ENCODE peak calls at places on chromosomes 6 and 20, in nine cellular contexts. K is right atrium auricular region; T is cardiac muscle cell; Q is CD8-positive, alpha-beta T cell; O is body of pancreas; M is adrenal gland; X is sigmoid colon; I is pancreas; Z is astrocyte of the spinal cord. U is an unnamed sample.

GRCh38 chr6:163226836-163227485 is 187.6 kb upstream of the QKI start:
- DNase-seq in K (no peak), T (peak), Q (no peak), O (no peak), M (no peak), X (no peak), I (no peak), Z (peak), U (no peak)

GRCh38 chr6:153537422-153537821 is 406.3 kb upstream of the RGS17 start:
- DNase-seq in K (no peak), T (no peak), Q (no peak), O (no peak), M (no peak), X (no peak), I (no peak), Z (no peak), U (no peak)

GRCh38 chr6:5151955-5152401 is 66.8 kb downstream of the PPP1R3G start:
- DNase-seq in K (no peak), T (peak), Q (no peak), O (no peak), M (no peak), X (no peak), I (no peak), Z (peak), U (no peak)

GRCh38 chr6:26379236-26380139 is 3.4 kb upstream of the BTN2A2 start:
- DNase-seq in K (no peak), T (peak), Q (no peak), O (no peak), M (no peak), X (no peak), I (no peak), Z (no peak), U (peak)

GRCh38 chr6:119076966-119077642 is 1.4 kb downstream of the FAM184A start:
- DNase-seq in K (no peak), T (no peak), Q (no peak), O (no peak), M (no peak), X (no peak), I (no peak), Z (no peak), U (no peak)

GRCh38 chr6:40170856-40171255 is 236.6 kb upstream of the MOCS1 start:
- DNase-seq in K (no peak), T (no peak), Q (no peak), O (no peak), M (no peak), X (no peak), I (no peak), Z (no peak), U (no peak)

GRCh38 chr6:127776320-127776719 is 124.5 kb downstream of the THEMIS start:
- DNase-seq in K (no peak), T (no peak), Q (no peak), O (no peak), M (no peak), X (no peak), I (no peak), Z (no peak), U (no peak)

GRCh38 chr6:102677225-102677624 is 1283.7 kb downstream of the GRIK2 start:
- DNase-seq in K (no peak), T (no peak), Q (no peak), O (no peak), M (no peak), X (no peak), I (no peak), Z (no peak), U (no peak)

GRCh38 chr6:37650071-37650481 is 47.6 kb downstream of the MDGA1 start:
- DNase-seq in K (no peak), T (no peak), Q (no peak), O (peak), M (no peak), X (no peak), I (no peak), Z (no peak), U (no peak)

GRCh38 chr6:25147191-25147590 is 132.0 kb upstream of the CARMIL1 start:
- DNase-seq in K (no peak), T (no peak), Q (no peak), O (no peak), M (no peak), X (no peak), I (no peak), Z (no peak), U (no peak)

GRCh38 chr6:79455446-79455845 is 81.8 kb downstream of the LCA5 start:
- DNase-seq in K (no peak), T (no peak), Q (no peak), O (no peak), M (no peak), X (no peak), I (no peak), Z (no peak), U (no peak)

GRCh38 chr6:36314221-36315014 is 22.3 kb downstream of the BNIP5 start:
- DNase-seq in K (no peak), T (peak), Q (no peak), O (no peak), M (no peak), X (no peak), I (no peak), Z (no peak), U (peak)

GRCh38 chr6:71383891-71384489 is 95.4 kb downstream of the OGFRL1 start:
- DNase-seq in K (no peak), T (peak), Q (no peak), O (no peak), M (no peak), X (no peak), I (no peak), Z (peak), U (peak)

GRCh38 chr20:48238781-48239180 is 453.5 kb upstream of the SULF2 start:
- DNase-seq in K (no peak), T (no peak), Q (no peak), O (no peak), M (no peak), X (peak), I (no peak), Z (no peak), U (peak)

GRCh38 chr20:14189794-14190402 is 147.5 kb downstream of the FLRT3 start:
- DNase-seq in K (no peak), T (peak), Q (no peak), O (no peak), M (no peak), X (no peak), I (no peak), Z (peak), U (peak)
- TF ChIP-seq CTCF in K (no peak), T (peak), Q (no peak), O (no peak), M (no peak), X (no peak), I (no peak), Z (peak), U (peak)

GRCh38 chr6:106659859-106660258 is 30.5 kb downstream of the QRSL1 start:
- DNase-seq in K (no peak), T (no peak), Q (no peak), O (no peak), M (no peak), X (no peak), I (no peak), Z (no peak), U (no peak)
- H3K4me3 ChIP-seq in K (no peak), T (no peak), Q (no peak), O (no peak), M (no peak), X (no peak), I (no peak), Z (no peak), U (no peak)

GRCh38 chr6:3887150-3887700 is 38.1 kb downstream of the FAM50B start:
- DNase-seq in K (no peak), T (peak), Q (no peak), O (no peak), M (no peak), X (no peak), I (no peak), Z (peak), U (peak)
- TF ChIP-seq CTCF in K (peak), T (peak), Q (no peak), O (no peak), M (peak), X (peak), I (no peak), Z (peak), U (peak)

DNA sequence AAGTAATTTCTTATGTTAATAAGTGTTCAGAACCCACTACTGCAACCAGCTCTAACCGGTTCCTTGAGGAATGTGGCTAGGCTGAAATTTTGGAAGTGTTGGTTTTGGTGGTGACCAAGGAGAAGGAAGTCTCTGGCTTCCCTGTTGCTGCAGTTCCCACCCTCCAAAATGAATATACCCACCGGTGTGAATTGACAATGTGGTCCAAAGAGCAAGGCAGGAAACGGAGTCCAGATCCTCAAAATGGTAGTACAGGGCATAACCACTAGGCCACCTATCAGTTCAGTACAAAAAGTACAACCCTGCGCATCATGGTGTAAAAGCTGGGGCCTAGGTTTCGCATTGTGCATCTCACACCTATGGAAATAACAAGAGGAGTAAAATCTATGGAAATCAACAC is 2.8 kb downstream of the ADNP start:
- DNase-seq in K (no peak), T (no peak), Q (no peak), O (no peak), M (no peak), X (no peak), I (no peak), Z (no peak), U (no peak)
- H3K4me3 ChIP-seq in K (no peak), T (peak), Q (no peak), O (no peak), M (peak), X (peak), I (no peak), Z (peak), U (peak)

GRCh38 chr6:68975064-68975463 is 340.0 kb downstream of the ADGRB3 start:
- DNase-seq in K (no peak), T (peak), Q (no peak), O (peak), M (peak), X (no peak), I (no peak), Z (peak), U (no peak)

GRCh38 chr6:68978411-68978810 is 343.3 kb downstream of the ADGRB3 start:
- DNase-seq in K (no peak), T (no peak), Q (no peak), O (no peak), M (no peak), X (no peak), I (no peak), Z (no peak), U (no peak)

DNA sequence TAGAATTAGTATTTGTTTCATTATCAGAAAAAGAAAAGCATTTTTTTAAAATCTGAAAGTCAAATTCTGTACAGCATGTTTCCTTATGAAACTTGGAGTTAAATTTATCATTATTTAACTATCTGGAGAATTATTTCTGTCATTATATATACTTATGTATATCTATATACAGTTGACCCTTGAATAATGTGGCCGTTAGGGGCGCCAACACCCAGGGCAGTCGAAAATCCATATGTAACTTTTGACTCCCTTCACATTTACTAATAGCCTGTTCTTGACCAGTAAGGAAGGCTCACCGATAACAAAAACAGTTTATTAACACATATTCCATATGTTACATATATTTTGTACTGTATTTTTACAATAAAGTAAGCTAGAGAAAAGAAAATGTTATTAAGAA is 341.2 kb downstream of the ADGRB3 start:
- DNase-seq in K (no peak), T (no peak), Q (no peak), O (no peak), M (no peak), X (no peak), I (no peak), Z (no peak), U (no peak)
- TF ChIP-seq CTCF in K (no peak), T (peak), Q (no peak), O (no peak), M (no peak), X (no peak), I (no peak), Z (no peak), U (no peak)

GRCh38 chr6:46453221-46453620 is 38.0 kb downstream of the RCAN2 start:
- DNase-seq in K (no peak), T (no peak), Q (no peak), O (no peak), M (no peak), X (no peak), I (no peak), Z (peak), U (peak)
- H3K4me3 ChIP-seq in K (no peak), T (no peak), Q (no peak), O (no peak), M (no peak), X (no peak), I (no peak), Z (no peak), U (no peak)

GRCh38 chr6:85329193-85329592 is 120.7 kb upstream of the NT5E start:
- DNase-seq in K (no peak), T (no peak), Q (no peak), O (no peak), M (no peak), X (no peak), I (no peak), Z (no peak), U (no peak)

GRCh38 chr6:85321926-85322325 is 128.0 kb upstream of the NT5E start:
- DNase-seq in K (no peak), T (no peak), Q (no peak), O (no peak), M (no peak), X (no peak), I (no peak), Z (no peak), U (no peak)

DNA sequence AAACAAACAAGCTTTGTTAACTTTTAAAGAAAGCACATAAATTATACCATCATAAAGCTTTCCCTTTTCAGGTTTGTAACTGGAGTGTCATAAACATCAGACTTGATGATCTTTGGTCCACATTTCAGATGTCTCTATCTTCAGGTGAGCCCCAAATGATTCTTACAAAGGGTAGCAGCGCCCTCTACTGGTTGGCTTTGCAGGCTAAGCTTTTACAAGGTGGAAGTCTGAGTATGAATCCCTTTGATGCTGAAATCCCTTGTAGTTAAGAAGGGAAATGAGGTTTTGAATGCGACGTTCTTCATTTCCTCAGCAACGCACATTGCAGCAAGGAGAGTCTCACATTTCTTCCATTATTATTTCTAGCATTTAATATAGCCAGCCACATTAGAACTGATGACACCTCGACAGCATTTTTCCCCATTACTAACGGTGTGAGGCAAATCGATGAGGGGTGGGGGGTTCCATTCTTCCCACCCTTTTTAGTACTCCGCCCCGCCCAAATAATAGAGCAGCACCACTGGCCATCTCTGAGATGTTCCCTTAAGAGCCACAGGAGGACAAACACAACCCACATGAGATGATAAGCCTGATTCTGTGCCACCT is 126.3 kb upstream of the NT5E start:
- DNase-seq in K (peak), T (peak), Q (peak), O (peak), M (peak), X (peak), I (no peak), Z (peak), U (peak)
- TF ChIP-seq CTCF in K (peak), T (peak), Q (peak), O (peak), M (peak), X (peak), I (peak), Z (peak), U (peak)

GRCh38 chr6:11043961-11044711 is at the start of gene ELOVL2:
- DNase-seq in K (no peak), T (peak), Q (no peak), O (peak), M (peak), X (no peak), I (peak), Z (peak), U (peak)

GRCh38 chr6:11042750-11043551 is 1.2 kb downstream of the ELOVL2 start:
- DNase-seq in K (no peak), T (peak), Q (no peak), O (no peak), M (no peak), X (no peak), I (no peak), Z (peak), U (peak)

GRCh38 chr6:11043552-11043960 is 549 bp downstream of the ELOVL2 start:
- DNase-seq in K (no peak), T (no peak), Q (no peak), O (no peak), M (no peak), X (no peak), I (no peak), Z (no peak), U (no peak)

GRCh38 chr6:11040134-11040533 is 4.0 kb downstream of the ELOVL2 start:
- DNase-seq in K (no peak), T (no peak), Q (no peak), O (no peak), M (no peak), X (no peak), I (no peak), Z (no peak), U (no peak)

GRCh38 chr6:11042025-11042749 is 1.9 kb downstream of the ELOVL2 start:
- DNase-seq in K (no peak), T (no peak), Q (no peak), O (no peak), M (no peak), X (no peak), I (no peak), Z (no peak), U (no peak)
- H3K4me3 ChIP-seq in K (no peak), T (no peak), Q (no peak), O (no peak), M (no peak), X (no peak), I (no peak), Z (no peak), U (peak)

GRCh38 chr20:41192575-41192974 is 55.2 kb downstream of the PLCG1 start:
- DNase-seq in K (no peak), T (no peak), Q (no peak), O (no peak), M (no peak), X (no peak), I (no peak), Z (no peak), U (no peak)
- TF ChIP-seq CTCF in K (no peak), T (no peak), Q (no peak), O (no peak), M (no peak), X (no peak), I (no peak), Z (no peak), U (no peak)